ENCODE peak calls at places on chromosome 1, in ten cellular contexts. R, G, S, L, M, F, E, Q, N and I are unnamed samples.

GRCh38 chr1:193211539-193211938 is 25.1 kb upstream of the B3GALT2 start:
- DNase-seq in S (peak; percentile 19), G (peak; percentile 55), Q (no peak), M (no peak), R (no peak), E (peak; percentile 85), L (peak; percentile 96), F (peak; percentile 9), N (peak; percentile 5), I (peak; percentile 76)

GRCh38 chr1:168879906-168880734 is 151.1 kb upstream of the DPT start:
- DNase-seq in E (peak; percentile 22), M (no peak), R (no peak), S (no peak), Q (no peak), F (peak; percentile 46), G (no peak), N (no peak), L (peak; percentile 54), I (no peak)

GRCh38 chr1:81717230-81717629 is 83.5 kb upstream of the ADGRL2 start:
- DNase-seq in E (peak; percentile 83), F (no peak), G (no peak), S (no peak), N (no peak), L (peak; percentile 86), R (no peak), M (no peak), Q (no peak), I (peak; percentile 18)

GRCh38 chr1:154328318-154329151 is 3.2 kb downstream of the ATP8B2 start:
- DNase-seq in L (peak; percentile 56), E (peak; percentile 51), G (no peak), Q (peak; percentile 39), S (no peak), M (peak; percentile 63), R (no peak), N (peak; percentile 92), F (peak; percentile 83), I (peak; percentile 66)

GRCh38 chr1:240701412-240701811 is 89.5 kb upstream of the GREM2 start:
- DNase-seq in R (no peak), F (no peak), G (peak; percentile 4), M (no peak), N (no peak), E (peak; percentile 85), Q (no peak), L (peak; percentile 12), S (no peak), I (peak; percentile 65)

GRCh38 chr1:3292051-3292722 is 162.3 kb upstream of the ARHGEF16 start:
- DNase-seq in F (no peak), S (no peak), Q (no peak), M (no peak), R (no peak), N (no peak), E (no peak), G (no peak), L (no peak), I (no peak)

GRCh38 chr1:156767879-156768608 is 709 bp downstream of the PRCC start:
- DNase-seq in S (no peak), Q (peak; percentile 41), M (no peak), G (no peak), N (no peak), E (no peak), F (peak; percentile 45), L (no peak), R (no peak), I (no peak)

GRCh38 chr1:228811655-228812315 is 76.5 kb downstream of the RHOU start:
- DNase-seq in M (no peak), S (no peak), N (no peak), R (no peak), L (no peak), E (no peak), Q (no peak), G (no peak), F (no peak), I (no peak)

GRCh38 chr1:1319646-1319941 is 4.9 kb downstream of the INTS11 start:
- DNase-seq in N (no peak), G (no peak), M (no peak), L (no peak), Q (no peak), F (no peak), S (no peak), E (no peak), R (no peak), I (no peak)

GRCh38 chr1:111570781-111571181 is 48.8 kb upstream of the RAP1A start:
- DNase-seq in N (peak; percentile 30), Q (peak; percentile 42), M (no peak), G (no peak), E (peak; percentile 20), S (no peak), F (peak; percentile 42), R (peak; percentile 61), L (peak; percentile 50), I (no peak)

GRCh38 chr1:153565529-153566374 is at the start of gene S100A2:
- DNase-seq in M (no peak), Q (peak; percentile 55), L (peak; percentile 98), S (peak; percentile 39), F (peak; percentile 60), N (no peak), R (no peak), E (peak; percentile 96), G (peak; percentile 94), I (peak; percentile 92)

GRCh38 chr1:21665711-21666571 is 3.2 kb downstream of the RAP1GAP start:
- DNase-seq in M (no peak), Q (peak; percentile 68), S (no peak), N (no peak), E (peak; percentile 26), L (peak; percentile 20), G (no peak), F (no peak), R (no peak), I (no peak)

GRCh38 chr1:224067621-224068457 is 46.1 kb upstream of the FBXO28 start:
- DNase-seq in F (no peak), S (no peak), N (no peak), Q (no peak), R (no peak), E (peak; percentile 88), G (peak; percentile 73), M (no peak), L (peak; percentile 97), I (peak; percentile 49)

GRCh38 chr1:24475700-24476099 is 26.9 kb upstream of the RCAN3 start:
- DNase-seq in G (no peak), F (no peak), L (no peak), N (no peak), S (no peak), M (no peak), E (no peak), R (peak; percentile 13), Q (no peak), I (no peak)

GRCh38 chr1:230573647-230574046 is 68.6 kb upstream of the COG2 start:
- DNase-seq in S (no peak), R (peak; percentile 2), L (no peak), Q (no peak), F (no peak), N (peak; percentile 6), M (no peak), E (no peak), G (no peak), I (no peak)

GRCh38 chr1:241007668-241008067 is 349.3 kb downstream of the RGS7 start:
- DNase-seq in L (no peak), N (no peak), Q (no peak), M (no peak), G (no peak), S (no peak), F (peak; percentile 52), E (no peak), R (no peak), I (no peak)

GRCh38 chr1:150505431-150505830 is 2.5 kb upstream of the ECM1 start:
- DNase-seq in L (no peak), M (no peak), G (no peak), Q (no peak), F (no peak), N (no peak), S (no peak), E (no peak), R (no peak), I (no peak)

GRCh38 chr1:9689971-9690381 is 38.4 kb downstream of the PIK3CD start:
- DNase-seq in G (no peak), N (no peak), S (no peak), L (no peak), R (no peak), E (no peak), M (peak; percentile 46), Q (no peak), F (peak; percentile 23), I (peak; percentile 24)

GRCh38 chr1:55536466-55536865 is 321.3 kb upstream of the USP24 start:
- DNase-seq in N (no peak), E (no peak), L (no peak), R (no peak), F (no peak), S (no peak), M (no peak), Q (no peak), G (no peak), I (no peak)
- TF ChIP-seq CTCF in N (no peak), E (no peak), L (no peak), R (no peak), F (no peak), S (no peak), M (no peak), Q (no peak), G (no peak), I (no peak)

DNA sequence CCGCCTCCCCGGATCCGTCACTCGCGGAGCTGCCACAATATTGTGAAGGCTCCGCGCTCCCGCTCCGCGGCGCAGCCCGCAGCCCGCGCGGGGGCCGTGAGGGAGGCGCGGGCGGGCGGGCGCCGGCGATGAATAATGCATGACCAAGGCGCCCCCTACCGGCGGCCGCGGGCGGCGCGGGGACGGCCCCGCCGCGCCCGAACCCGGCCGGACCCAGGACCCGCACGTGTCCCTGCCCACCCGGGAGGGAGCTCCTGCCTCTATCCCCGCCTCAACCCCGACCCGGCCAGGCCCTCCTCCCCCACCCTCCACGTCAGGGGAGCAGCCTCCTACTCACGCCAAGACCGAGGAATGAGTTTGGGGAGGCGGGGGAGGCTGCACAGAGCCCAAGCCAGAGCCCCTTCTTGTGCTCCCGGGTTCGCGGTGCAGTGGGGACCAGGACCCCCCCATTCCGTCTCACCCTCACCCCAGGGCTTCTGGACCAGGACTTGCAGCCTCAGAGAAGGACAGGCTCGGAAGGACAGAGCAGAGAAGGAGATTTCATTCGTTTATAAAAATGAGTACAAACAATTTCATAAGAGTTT is 70.8 kb upstream of the CASZ1 start:
- DNase-seq in Q (peak; percentile 10), S (no peak), L (no peak), F (peak; percentile 78), G (no peak), N (peak; percentile 89), E (peak; percentile 1), M (peak; percentile 73), R (peak; percentile 51), I (no peak)
- TF ChIP-seq CTCF in Q (peak; percentile 24), S (peak; percentile 51), L (peak; percentile 35), F (peak; percentile 76), G (no peak), N (peak; percentile 80), E (no peak), M (peak; percentile 97), R (peak; percentile 71), I (peak; percentile 34)

GRCh38 chr1:15152318-15153183 is 996 bp upstream of the TMEM51 start:
- DNase-seq in E (peak; percentile 90), F (peak; percentile 93), S (no peak), G (peak; percentile 72), N (peak; percentile 53), Q (no peak), M (peak; percentile 63), R (no peak), L (peak; percentile 85), I (peak; percentile 91)
- TF ChIP-seq CTCF in E (peak; percentile 76), F (peak; percentile 53), S (peak; percentile 26), G (peak; percentile 80), N (no peak), Q (no peak), M (peak; percentile 63), R (peak; percentile 14), L (peak; percentile 85), I (peak; percentile 86)

GRCh38 chr1:84541679-84542078 is 32.6 kb downstream of the CTBS start:
- DNase-seq in N (no peak), L (no peak), Q (no peak), S (no peak), R (peak; percentile 8), M (no peak), F (no peak), G (no peak), E (no peak), I (no peak)
- TF ChIP-seq CTCF in N (no peak), L (no peak), Q (no peak), S (peak; percentile 34), R (peak; percentile 68), M (peak; percentile 37), F (no peak), G (no peak), E (peak; percentile 10), I (no peak)